ENCODE peak calls at places on chromosomes 7 and 10, in six cellular contexts. D is NCI-H774; Y is CD8-positive, alpha-beta memory T cell; O is left ventricle myocardium inferior; I is PC-9; W is hepatic stellate cell. L is an unnamed sample.

GRCh38 chr10:93947055-93947454 is 46.7 kb upstream of the PLCE1 start:
- DNase-seq in D (no peak), Y (no peak), O (peak), I (peak), W (peak), L (no peak)

GRCh38 chr7:3670898-3671297 is 369.8 kb downstream of the SDK1 start:
- DNase-seq in D (no peak), Y (no peak), O (no peak), I (no peak), W (no peak), L (no peak)

GRCh38 chr10:81828251-81828650 is 46.7 kb upstream of the NRG3 start:
- DNase-seq in D (no peak), Y (no peak), O (no peak), I (no peak), W (no peak), L (no peak)

GRCh38 chr7:128063025-128063560 is 31.9 kb upstream of the LRRC4 start:
- DNase-seq in D (no peak), Y (no peak), O (no peak), I (no peak), W (no peak), L (no peak)

GRCh38 chr7:101700424-101700823 is 71.3 kb upstream of the MYL10 start:
- DNase-seq in D (no peak), Y (no peak), O (no peak), I (no peak), W (no peak), L (no peak)

GRCh38 chr7:24200407-24200806 is 83.6 kb upstream of the NPY start:
- DNase-seq in D (no peak), Y (no peak), O (no peak), I (no peak), W (no peak), L (no peak)

GRCh38 chr7:158246272-158246959 is 341.2 kb downstream of the PTPRN2 start:
- DNase-seq in D (no peak), Y (no peak), O (no peak), I (no peak), W (no peak), L (no peak)

GRCh38 chr10:111836586-111836985 is 347.0 kb downstream of the GPAM start:
- DNase-seq in D (no peak), Y (no peak), O (no peak), I (no peak), W (no peak), L (no peak)

GRCh38 chr10:15742831-15743230 is 23.1 kb upstream of the ITGA8 start:
- DNase-seq in D (no peak), Y (no peak), O (no peak), I (no peak), W (no peak), L (no peak)

GRCh38 chr10:88114368-88114767 is 250.9 kb downstream of the PTEN start:
- DNase-seq in D (no peak), Y (no peak), O (peak), I (no peak), W (peak), L (peak)

GRCh38 chr7:1210979-1211608 is 21.6 kb upstream of the UNCX start:
- DNase-seq in D (no peak), Y (no peak), O (no peak), I (no peak), W (no peak), L (no peak)

GRCh38 chr10:63554666-63555065 is 33.5 kb downstream of the REEP3 start:
- DNase-seq in D (no peak), Y (peak), O (no peak), I (peak), W (peak), L (no peak)

GRCh38 chr10:33336606-33337334 is 2.3 kb upstream of the NRP1 start:
- DNase-seq in D (no peak), Y (no peak), O (peak), I (peak), W (no peak), L (no peak)

GRCh38 chr10:8278099-8278498 is 223.6 kb downstream of the GATA3 start:
- DNase-seq in D (no peak), Y (no peak), O (no peak), I (no peak), W (no peak), L (no peak)

GRCh38 chr10:1153805-1154351 is 97.7 kb downstream of the WDR37 start:
- DNase-seq in D (no peak), Y (no peak), O (no peak), I (no peak), W (no peak), L (no peak)

GRCh38 chr10:102714621-102715455 is at the start of gene SFXN2:
- DNase-seq in D (no peak), Y (peak), O (no peak), I (no peak), W (no peak), L (no peak)

GRCh38 chr7:140673063-140673769 is 471 bp downstream of the ADCK2 start:
- DNase-seq in D (peak), Y (peak), O (peak), I (peak), W (peak), L (no peak)

GRCh38 chr7:2309889-2310331 is 4.3 kb downstream of the SNX8 start:
- DNase-seq in D (no peak), Y (no peak), O (no peak), I (peak), W (no peak), L (peak)

GRCh38 chr10:109933984-109934565 is 10.8 kb upstream of the XPNPEP1 start:
- DNase-seq in D (no peak), Y (peak), O (no peak), I (no peak), W (no peak), L (no peak)

GRCh38 chr10:12617205-12618175 is 268.1 kb downstream of the CAMK1D start:
- DNase-seq in D (no peak), Y (no peak), O (no peak), I (peak), W (no peak), L (no peak)

GRCh38 chr7:30674876-30675275 is 7.4 kb downstream of the CRHR2 start:
- DNase-seq in D (no peak), Y (no peak), O (no peak), I (no peak), W (no peak), L (no peak)

GRCh38 chr10:101779544-101780186 is 3.6 kb downstream of the NPM3 start:
- DNase-seq in D (peak), Y (peak), O (peak), I (peak), W (peak), L (peak)

GRCh38 chr7:3193721-3194120 is 107.3 kb upstream of the SDK1 start:
- DNase-seq in D (no peak), Y (no peak), O (no peak), I (no peak), W (no peak), L (no peak)

GRCh38 chr10:94343159-94343558 is 19.6 kb downstream of the NOC3L start:
- DNase-seq in D (no peak), Y (no peak), O (no peak), I (no peak), W (no peak), L (no peak)

GRCh38 chr10:127405221-127405620 is 143.9 kb upstream of the NPS start:
- DNase-seq in D (no peak), Y (no peak), O (no peak), I (no peak), W (peak), L (no peak)

GRCh38 chr7:116582806-116583444 is 58.1 kb downstream of the CAV1 start:
- DNase-seq in D (no peak), Y (no peak), O (no peak), I (no peak), W (peak), L (peak)

GRCh38 chr7:117871778-117872538 is 1.3 kb downstream of the CTTNBP2 start:
- DNase-seq in D (no peak), Y (no peak), O (peak), I (no peak), W (peak), L (no peak)

GRCh38 chr10:101071266-101071884 is 9.6 kb downstream of the KAZALD1 start:
- DNase-seq in D (no peak), Y (no peak), O (peak), I (no peak), W (no peak), L (no peak)

GRCh38 chr7:159032753-159033472 is 111.8 kb downstream of the VIPR2 start:
- DNase-seq in D (no peak), Y (no peak), O (no peak), I (no peak), W (no peak), L (no peak)

GRCh38 chr7:131159961-131160361 is 167.7 kb upstream of the MKLN1 start:
- DNase-seq in D (no peak), Y (no peak), O (no peak), I (no peak), W (no peak), L (no peak)

GRCh38 chr10:131841131-131841661 is 59.6 kb upstream of the PPP2R2D start:
- DNase-seq in D (no peak), Y (no peak), O (no peak), I (no peak), W (no peak), L (no peak)

L was measured in COLO829.